ENCODE peak calls at places on chromosomes 11 and 22, in seven cellular contexts. J is choroid plexus epithelial cell, O is cardiac fibroblast, T is AG04450, P is left lung, X is heart right ventricle, K is kidney epithelial cell. N is an unnamed sample.

GRCh38 chr11:126332221-126332711 is 23.2 kb upstream of the ST3GAL4 start:
- DNase-seq in O (peak; percentile 90), X (peak; percentile 80), K (no peak), P (no peak), T (peak; percentile 50), J (peak; percentile 80), N (peak; percentile 35)

GRCh38 chr11:76599041-76600013 is 71.2 kb downstream of the LRRC32 start:
- DNase-seq in J (peak; percentile 73), P (no peak), K (no peak), O (peak; percentile 70), X (peak; percentile 32), T (no peak), N (no peak)

GRCh38 chr11:35250192-35250591 is 111.2 kb downstream of the CD44 start:
- DNase-seq in J (no peak), T (no peak), P (no peak), X (no peak), O (no peak), K (no peak), N (no peak)

GRCh38 chr11:131999955-132000354 is 629.5 kb downstream of the NTM start:
- DNase-seq in J (no peak), T (no peak), X (no peak), K (no peak), P (no peak), O (no peak), N (no peak)

GRCh38 chr11:123055132-123055924 is 6.6 kb downstream of the HSPA8 start:
- DNase-seq in T (no peak), J (no peak), P (no peak), X (no peak), O (no peak), K (no peak), N (no peak)

GRCh38 chr11:133163463-133164419 is 368.6 kb downstream of the OPCML start:
- DNase-seq in O (peak; percentile 31), P (no peak), K (peak; percentile 12), X (no peak), T (peak; percentile 15), J (peak; percentile 52), N (peak; percentile 15)

GRCh38 chr22:46087816-46088277 is 62.5 kb upstream of the PPARA start:
- DNase-seq in P (peak; percentile 86), X (peak; percentile 93), O (peak; percentile 94), J (peak; percentile 94), T (peak; percentile 81), K (no peak), N (no peak)

GRCh38 chr11:16938061-16938460 is 76.2 kb downstream of the PLEKHA7 start:
- DNase-seq in O (no peak), J (no peak), T (no peak), P (no peak), X (no peak), K (no peak), N (no peak)

GRCh38 chr11:123729602-123730001 is 11.9 kb downstream of the ZNF202 start:
- DNase-seq in T (no peak), P (no peak), X (no peak), J (no peak), K (no peak), O (peak; percentile 31), N (no peak)

GRCh38 chr22:49587421-49587820 is 240.3 kb downstream of the BRD1 start:
- DNase-seq in P (no peak), J (no peak), O (no peak), T (no peak), K (no peak), X (no peak), N (no peak)

GRCh38 chr22:38927033-38927789 is 30.2 kb upstream of the APOBEC3A start:
- DNase-seq in O (peak; percentile 23), T (no peak), K (no peak), X (peak; percentile 77), P (peak; percentile 95), J (peak; percentile 56), N (no peak)

DNA sequence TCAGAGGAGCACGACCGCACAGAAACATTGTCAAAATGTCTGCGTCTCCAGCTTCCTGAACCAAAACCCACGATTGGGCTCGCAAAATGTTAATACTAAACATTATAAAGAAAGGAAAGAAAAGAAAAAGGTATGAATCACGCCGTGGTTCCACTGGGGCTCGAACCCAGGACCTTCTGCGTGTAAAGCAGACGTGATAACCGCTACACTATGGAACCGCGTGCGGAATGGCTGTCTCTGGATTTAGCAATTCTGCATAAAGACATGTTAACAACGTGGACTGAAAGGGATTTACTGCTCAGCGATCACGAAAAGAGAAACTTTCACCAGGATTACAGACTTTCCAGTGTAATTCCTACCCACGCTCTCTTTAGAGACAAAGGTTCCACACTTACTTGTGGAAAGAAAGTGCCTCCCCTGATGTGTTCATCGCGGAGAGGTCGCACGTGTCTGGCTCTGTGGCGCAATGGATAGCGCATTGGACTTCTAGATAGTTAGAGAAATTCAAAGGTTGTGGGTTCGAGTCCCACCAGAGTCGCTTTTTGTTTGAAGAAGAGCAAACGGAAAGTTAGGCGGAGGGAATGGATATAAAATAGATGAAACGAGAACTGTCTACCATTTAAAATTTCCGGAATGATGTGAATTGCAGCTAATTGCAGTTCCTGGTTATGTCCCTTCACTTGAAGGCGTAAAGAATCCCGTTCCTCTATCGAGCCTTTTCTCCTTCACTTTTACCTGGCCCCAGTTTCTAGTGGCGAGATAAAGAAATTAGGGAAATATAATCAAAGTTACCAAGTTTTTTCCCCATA is 39.7 kb downstream of the OR4D9 start:
- DNase-seq in X (peak; percentile 55), K (no peak), T (peak; percentile 78), O (peak; percentile 98), P (no peak), J (peak; percentile 93), N (peak; percentile 72)
- H3K4me3 ChIP-seq in X (peak overlapping the region; percentile 49), K (peak overlapping the region; percentile 58), T (peak overlapping the region; percentile 65), O (peak overlapping the region; percentile 61), P (peak overlapping the region; percentile 48), J (peak overlapping the region; percentile 70), N (peak overlapping the region; percentile 57)

GRCh38 chr11:72317982-72318381 is 74.0 kb upstream of the PHOX2A start:
- DNase-seq in K (no peak), T (no peak), J (no peak), P (no peak), X (no peak), O (no peak), N (no peak)

GRCh38 chr11:72319261-72319660 is 75.3 kb upstream of the PHOX2A start:
- DNase-seq in T (no peak), P (no peak), O (no peak), K (no peak), X (no peak), J (no peak), N (no peak)

GRCh38 chr11:72314199-72314598 is 70.2 kb upstream of the PHOX2A start:
- DNase-seq in J (no peak), T (no peak), X (no peak), P (no peak), O (no peak), K (no peak), N (no peak)

GRCh38 chr11:72316984-72317383 is 73.0 kb upstream of the PHOX2A start:
- DNase-seq in P (no peak), T (no peak), J (no peak), X (no peak), O (no peak), K (no peak), N (no peak)

GRCh38 chr11:72314600-72315386 is 70.8 kb upstream of the PHOX2A start:
- DNase-seq in O (no peak), J (no peak), X (no peak), K (no peak), T (no peak), P (no peak), N (no peak)
- TF ChIP-seq CTCF in O (no peak), J (no peak), X (no peak), K (no peak), T (no peak), P (no peak), N (no peak)

GRCh38 chr11:64592656-64593055 is 1.6 kb downstream of the SLC22A12 start:
- DNase-seq in X (no peak), O (no peak), P (peak; percentile 55), J (no peak), T (no peak), K (no peak), N (no peak)
- H3K4me3 ChIP-seq in X (no peak overlapping the region), O (no peak overlapping the region), P (no peak overlapping the region), J (no peak overlapping the region), T (no peak overlapping the region), K (no peak overlapping the region), N (no peak overlapping the region)

GRCh38 chr11:47270331-47271271 is 668 bp downstream of the MADD start:
- DNase-seq in J (peak; percentile 72), T (no peak), O (peak; percentile 43), K (no peak), P (no peak), X (no peak), N (no peak)
- TF ChIP-seq CTCF in J (peak; percentile 29), T (peak; percentile 33), O (no peak), K (no peak), P (no peak), X (peak; percentile 14), N (no peak)

DNA sequence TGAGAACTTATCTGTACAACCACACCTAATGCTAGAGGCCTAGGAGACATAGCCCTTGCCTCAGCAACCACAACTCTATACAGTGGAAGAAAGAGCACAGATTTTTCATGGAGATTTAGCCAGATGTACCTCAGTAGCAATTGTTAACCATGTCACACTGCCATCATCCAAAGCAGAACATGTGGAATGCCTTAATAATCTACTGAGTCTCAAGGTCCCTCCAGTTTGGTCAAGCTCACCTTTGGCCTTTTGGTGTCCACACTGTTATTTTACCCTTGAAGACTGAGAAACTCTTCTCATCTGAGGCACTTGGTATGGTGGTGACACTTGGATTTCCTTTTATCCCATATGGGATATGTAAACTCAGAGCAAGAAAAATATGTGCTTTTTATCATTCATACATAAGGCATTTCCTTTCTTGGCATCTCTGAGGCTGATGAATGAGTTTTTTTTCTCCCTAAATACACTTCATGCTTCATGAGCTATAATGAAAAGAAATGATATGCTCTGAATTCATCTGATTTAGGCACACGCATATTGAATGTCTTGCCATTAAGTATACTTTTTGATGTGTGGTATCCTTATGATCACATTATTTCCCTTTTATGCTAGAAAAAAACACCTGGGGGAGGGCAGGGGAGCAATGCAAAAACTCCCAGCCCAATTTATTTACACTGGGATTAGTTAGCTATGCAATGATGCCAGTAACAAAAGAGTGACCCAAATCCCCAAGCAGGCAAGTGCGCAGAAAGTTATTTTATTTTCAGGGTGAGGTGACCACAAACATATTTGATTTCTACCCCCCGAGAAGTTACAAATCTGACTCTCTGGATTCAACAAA is 63.3 kb upstream of the ME3 start:
- DNase-seq in J (peak; percentile 74), X (no peak), P (no peak), O (peak; percentile 89), K (no peak), T (no peak), N (no peak)
- H3K4me3 ChIP-seq in J (no peak overlapping the region), X (no peak overlapping the region), P (no peak overlapping the region), O (no peak overlapping the region), K (no peak overlapping the region), T (no peak overlapping the region), N (no peak overlapping the region)

DNA sequence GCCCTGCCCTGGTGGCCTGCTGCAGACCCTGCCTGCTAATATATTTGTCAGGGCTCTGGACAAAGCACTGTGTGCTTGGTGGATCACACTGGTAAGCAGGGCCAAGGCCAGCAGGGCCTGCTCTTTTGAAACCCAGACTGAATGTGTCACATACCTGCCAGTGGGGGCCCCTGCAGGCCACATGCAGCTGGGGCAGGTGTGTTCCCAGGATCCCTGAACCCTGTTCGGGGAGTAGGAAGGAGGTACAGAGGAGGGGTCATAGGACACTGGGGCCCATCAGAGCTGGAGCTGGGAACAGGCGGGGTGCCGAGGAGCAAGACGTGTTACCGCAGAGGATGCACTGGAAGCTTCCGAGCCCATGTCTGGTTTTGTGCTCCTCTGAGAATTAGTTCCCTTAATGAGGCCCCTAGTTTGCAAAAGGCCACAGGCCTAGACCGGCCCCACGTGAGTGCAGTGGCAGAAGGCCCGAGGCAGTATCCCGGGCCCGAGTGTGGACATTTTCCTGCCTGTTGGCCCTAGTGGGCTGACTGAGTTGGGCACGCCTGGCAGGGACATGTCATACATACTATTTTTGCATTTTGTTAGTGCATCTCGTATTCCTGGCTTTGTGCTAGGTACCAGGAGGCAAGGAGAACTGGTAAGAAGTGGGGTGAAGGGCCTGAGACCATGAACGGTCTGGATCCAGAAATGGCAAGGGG is 11.2 kb upstream of the ACR start:
- DNase-seq in P (peak; percentile 60), X (no peak), O (no peak), K (no peak), J (no peak), T (no peak), N (no peak)
- TF ChIP-seq CTCF in P (no peak), X (no peak), O (no peak), K (no peak), J (no peak), T (no peak), N (no peak)

N was measured in epithelial cell of proximal tubule.